ENCODE peak calls at places on chromosomes 13 and 19, in ten cellular contexts. One of them, this sample, is unnamed.

GRCh38 chr19:48628486-48629296 is 8.5 kb downstream of the DBP start:
- DNase-seq in uterus: no peak
- DNase-seq in left kidney: no peak
- DNase-seq in mesendoderm: no peak
- DNase-seq in H54: no peak
- DNase-seq in mesothelial cell of epicardium: no peak
- DNase-seq in thoracic aorta: no peak
- DNase-seq in HT-29: no peak
- DNase-seq in CD4-positive, alpha-beta T cell: no peak
- DNase-seq in C1 segment of cervical spinal cord: no peak
- DNase-seq in this sample: no peak

GRCh38 chr13:109652536-109652935 is 133.8 kb downstream of the IRS2 start:
- DNase-seq in uterus: no peak
- DNase-seq in left kidney: peak
- DNase-seq in mesendoderm: no peak
- DNase-seq in H54: no peak
- DNase-seq in mesothelial cell of epicardium: no peak
- DNase-seq in thoracic aorta: no peak
- DNase-seq in HT-29: no peak
- DNase-seq in CD4-positive, alpha-beta T cell: no peak
- DNase-seq in C1 segment of cervical spinal cord: no peak
- DNase-seq in this sample: no peak

GRCh38 chr19:32407004-32407992 is 1.7 kb downstream of the DPY19L3 start:
- DNase-seq in uterus: peak
- DNase-seq in left kidney: peak
- DNase-seq in mesendoderm: peak
- DNase-seq in H54: no peak
- DNase-seq in mesothelial cell of epicardium: no peak
- DNase-seq in thoracic aorta: no peak
- DNase-seq in HT-29: no peak
- DNase-seq in CD4-positive, alpha-beta T cell: no peak
- DNase-seq in C1 segment of cervical spinal cord: no peak
- DNase-seq in this sample: peak

GRCh38 chr13:102878491-102878890 is 32.7 kb downstream of the ERCC5 start:
- DNase-seq in uterus: no peak
- DNase-seq in left kidney: no peak
- DNase-seq in mesendoderm: peak
- DNase-seq in H54: no peak
- DNase-seq in mesothelial cell of epicardium: no peak
- DNase-seq in thoracic aorta: no peak
- DNase-seq in HT-29: no peak
- DNase-seq in CD4-positive, alpha-beta T cell: no peak
- DNase-seq in C1 segment of cervical spinal cord: no peak
- DNase-seq in this sample: no peak

GRCh38 chr13:35549481-35549880 is 73.0 kb upstream of the MAB21L1 start:
- DNase-seq in uterus: no peak
- DNase-seq in left kidney: no peak
- DNase-seq in mesendoderm: peak
- DNase-seq in H54: peak
- DNase-seq in mesothelial cell of epicardium: no peak
- DNase-seq in thoracic aorta: no peak
- DNase-seq in HT-29: no peak
- DNase-seq in CD4-positive, alpha-beta T cell: no peak
- DNase-seq in C1 segment of cervical spinal cord: no peak
- DNase-seq in this sample: peak

GRCh38 chr19:52992109-52993004 is 21.4 kb upstream of the ERVV-1 start:
- DNase-seq in uterus: peak
- DNase-seq in left kidney: peak
- DNase-seq in mesendoderm: peak
- DNase-seq in H54: no peak
- DNase-seq in mesothelial cell of epicardium: peak
- DNase-seq in thoracic aorta: no peak
- DNase-seq in HT-29: peak
- DNase-seq in CD4-positive, alpha-beta T cell: no peak
- DNase-seq in C1 segment of cervical spinal cord: peak
- DNase-seq in this sample: no peak

GRCh38 chr19:35404879-35405622 is 34.2 kb downstream of the GPR42 start:
- DNase-seq in uterus: no peak
- DNase-seq in left kidney: no peak
- DNase-seq in mesendoderm: peak
- DNase-seq in H54: peak
- DNase-seq in mesothelial cell of epicardium: no peak
- DNase-seq in thoracic aorta: peak
- DNase-seq in HT-29: no peak
- DNase-seq in CD4-positive, alpha-beta T cell: no peak
- DNase-seq in C1 segment of cervical spinal cord: no peak
- DNase-seq in this sample: peak

GRCh38 chr19:33293255-33294057 is 8.9 kb downstream of the CEBPA start:
- DNase-seq in uterus: peak
- DNase-seq in left kidney: peak
- DNase-seq in mesendoderm: no peak
- DNase-seq in H54: peak
- DNase-seq in mesothelial cell of epicardium: no peak
- DNase-seq in thoracic aorta: no peak
- DNase-seq in HT-29: peak
- DNase-seq in CD4-positive, alpha-beta T cell: no peak
- DNase-seq in C1 segment of cervical spinal cord: no peak
- DNase-seq in this sample: peak

GRCh38 chr13:26255717-26256277 is 1.9 kb downstream of the CDK8 start:
- DNase-seq in uterus: no peak
- DNase-seq in left kidney: peak
- DNase-seq in mesendoderm: no peak
- DNase-seq in H54: no peak
- DNase-seq in mesothelial cell of epicardium: no peak
- DNase-seq in thoracic aorta: no peak
- DNase-seq in HT-29: peak
- DNase-seq in CD4-positive, alpha-beta T cell: no peak
- DNase-seq in C1 segment of cervical spinal cord: no peak
- DNase-seq in this sample: peak

GRCh38 chr19:43820098-43820860 is 6.8 kb upstream of the ZNF283 start:
- DNase-seq in uterus: peak
- DNase-seq in left kidney: peak
- DNase-seq in mesendoderm: no peak
- DNase-seq in H54: no peak
- DNase-seq in mesothelial cell of epicardium: no peak
- DNase-seq in thoracic aorta: no peak
- DNase-seq in HT-29: no peak
- DNase-seq in CD4-positive, alpha-beta T cell: no peak
- DNase-seq in C1 segment of cervical spinal cord: peak
- DNase-seq in this sample: peak

GRCh38 chr19:15456871-15457700 is 7.3 kb downstream of the RASAL3 start:
- DNase-seq in uterus: no peak
- DNase-seq in left kidney: peak
- DNase-seq in mesendoderm: peak
- DNase-seq in H54: no peak
- DNase-seq in mesothelial cell of epicardium: no peak
- DNase-seq in thoracic aorta: no peak
- DNase-seq in HT-29: no peak
- DNase-seq in CD4-positive, alpha-beta T cell: no peak
- DNase-seq in C1 segment of cervical spinal cord: no peak
- DNase-seq in this sample: no peak

GRCh38 chr19:14061751-14062557 is at the start of gene PALM3:
- DNase-seq in uterus: no peak
- DNase-seq in left kidney: peak
- DNase-seq in mesendoderm: no peak
- DNase-seq in H54: no peak
- DNase-seq in mesothelial cell of epicardium: no peak
- DNase-seq in thoracic aorta: no peak
- DNase-seq in HT-29: no peak
- DNase-seq in CD4-positive, alpha-beta T cell: no peak
- DNase-seq in C1 segment of cervical spinal cord: no peak
- DNase-seq in this sample: no peak

GRCh38 chr13:30119476-30119875 is 187.9 kb downstream of the KATNAL1 start:
- DNase-seq in uterus: peak
- DNase-seq in left kidney: peak
- DNase-seq in mesendoderm: no peak
- DNase-seq in H54: peak
- DNase-seq in mesothelial cell of epicardium: no peak
- DNase-seq in thoracic aorta: no peak
- DNase-seq in HT-29: no peak
- DNase-seq in CD4-positive, alpha-beta T cell: no peak
- DNase-seq in C1 segment of cervical spinal cord: no peak
- DNase-seq in this sample: peak

GRCh38 chr13:42453091-42453645 is 120.8 kb upstream of the TNFSF11 start:
- DNase-seq in uterus: no peak
- DNase-seq in left kidney: no peak
- DNase-seq in mesendoderm: peak
- DNase-seq in H54: no peak
- DNase-seq in mesothelial cell of epicardium: no peak
- DNase-seq in thoracic aorta: no peak
- DNase-seq in HT-29: no peak
- DNase-seq in CD4-positive, alpha-beta T cell: no peak
- DNase-seq in C1 segment of cervical spinal cord: no peak
- DNase-seq in this sample: no peak